ENCODE peak calls at places on chromosome 19, in four cellular contexts. F is CD8-positive, alpha-beta memory T cell; S is neuronal stem cell; K is COR-L47. J is an unnamed sample.

GRCh38 chr19:55383789-55384575 is at the start of gene TMEM238:
- DNase-seq in F (peak; percentile 61), S (peak; percentile 64), K (peak; percentile 79), J (peak; percentile 27)

GRCh38 chr19:49309087-49309486 is 15.9 kb downstream of the SLC6A16 start:
- DNase-seq in F (no peak), S (no peak), K (no peak), J (no peak)

GRCh38 chr19:6333439-6333838 is at the start of gene ACER1:
- DNase-seq in F (no peak), S (no peak), K (no peak), J (no peak)

GRCh38 chr19:2523630-2524311 is 47.8 kb downstream of the GADD45B start:
- DNase-seq in F (no peak), S (no peak), K (no peak), J (no peak)

GRCh38 chr19:18421371-18421959 is 2.3 kb downstream of the SSBP4 start:
- DNase-seq in F (peak; percentile 47), S (no peak), K (no peak), J (no peak)

GRCh38 chr19:47726467-47726866 is 13.2 kb downstream of the EHD2 start:
- DNase-seq in F (no peak), S (no peak), K (no peak), J (no peak)

GRCh38 chr19:16599655-16600346 is 27.6 kb upstream of the SLC35E1 start:
- DNase-seq in F (no peak), S (no peak), K (no peak), J (no peak)

GRCh38 chr19:47107201-47107952 is 6.2 kb downstream of the ZC3H4 start:
- DNase-seq in F (peak; percentile 64), S (no peak), K (no peak), J (no peak)

GRCh38 chr19:12720851-12721655 is 2.7 kb downstream of the TNPO2 start:
- DNase-seq in F (no peak), S (no peak), K (no peak), J (no peak)

GRCh38 chr19:29872224-29872731 is 60.5 kb downstream of the CCNE1 start:
- DNase-seq in F (no peak), S (peak; percentile 31), K (no peak), J (no peak)